ENCODE peak calls at places on chromosomes 11 and 22, in eight cellular contexts. One of them, this sample, is unnamed.

GRCh38 chr11:121467965-121468364 is 15.2 kb upstream of the SORL1-AS1 start:
- DNase-seq in K562: no peak
- DNase-seq in A549: no peak
- DNase-seq in HCT116: no peak
- DNase-seq in GM12878: peak; percentile 90
- DNase-seq in HepG2: no peak
- DNase-seq in Panc1: no peak
- DNase-seq in GM23338: no peak
- DNase-seq in this sample: no peak

GRCh38 chr11:114525682-114526081 is 34.0 kb downstream of the NXPE1 start:
- DNase-seq in GM12878: no peak
- DNase-seq in A549: no peak
- DNase-seq in GM23338: no peak
- DNase-seq in HepG2: no peak
- DNase-seq in K562: no peak
- DNase-seq in Panc1: no peak
- DNase-seq in HCT116: no peak
- DNase-seq in this sample: no peak

GRCh38 chr22:41781508-41781906 is 19.0 kb upstream of the CCDC134 start:
- DNase-seq in Panc1: no peak
- DNase-seq in GM12878: no peak
- DNase-seq in K562: no peak
- DNase-seq in HepG2: no peak
- DNase-seq in HCT116: no peak
- DNase-seq in GM23338: no peak
- DNase-seq in A549: no peak
- DNase-seq in this sample: no peak

GRCh38 chr11:4605057-4605456 is 3.0 kb downstream of the TRIM68 start:
- DNase-seq in HepG2: no peak
- DNase-seq in HCT116: no peak
- DNase-seq in GM23338: no peak
- DNase-seq in A549: no peak
- DNase-seq in Panc1: no peak
- DNase-seq in GM12878: no peak
- DNase-seq in K562: no peak
- DNase-seq in this sample: no peak

GRCh38 chr11:90364527-90364926 is 141.7 kb upstream of the CHORDC1 start:
- DNase-seq in K562: no peak
- DNase-seq in GM23338: no peak
- DNase-seq in Panc1: no peak
- DNase-seq in HCT116: no peak
- DNase-seq in HepG2: no peak
- DNase-seq in GM12878: no peak
- DNase-seq in A549: no peak
- DNase-seq in this sample: no peak

GRCh38 chr11:116963813-116964212 is 126.4 kb upstream of the APOA1 start:
- DNase-seq in GM12878: no peak
- DNase-seq in Panc1: no peak
- DNase-seq in HCT116: no peak
- DNase-seq in A549: no peak
- DNase-seq in K562: no peak
- DNase-seq in GM23338: no peak
- DNase-seq in HepG2: no peak
- DNase-seq in this sample: no peak

GRCh38 chr22:32991353-32992115 is 66.6 kb downstream of the SYN3 start:
- DNase-seq in Panc1: no peak
- DNase-seq in GM12878: no peak
- DNase-seq in GM23338: no peak
- DNase-seq in A549: no peak
- DNase-seq in HCT116: no peak
- DNase-seq in HepG2: no peak
- DNase-seq in K562: no peak
- DNase-seq in this sample: no peak

GRCh38 chr11:11567862-11568650 is 53.7 kb downstream of the GALNT18 start:
- DNase-seq in K562: no peak
- DNase-seq in HepG2: no peak
- DNase-seq in GM12878: peak; percentile 25
- DNase-seq in A549: no peak
- DNase-seq in HCT116: peak; percentile 22
- DNase-seq in GM23338: no peak
- DNase-seq in Panc1: no peak
- DNase-seq in this sample: no peak

GRCh38 chr22:27435839-27436581 is 365.5 kb downstream of the MN1 start:
- DNase-seq in Panc1: no peak
- DNase-seq in K562: no peak
- DNase-seq in A549: no peak
- DNase-seq in GM23338: peak; percentile 38
- DNase-seq in HepG2: no peak
- DNase-seq in GM12878: no peak
- DNase-seq in HCT116: no peak
- DNase-seq in this sample: no peak

GRCh38 chr22:42768385-42769035 is 47.8 kb upstream of the A4GALT start:
- DNase-seq in Panc1: no peak
- DNase-seq in GM23338: no peak
- DNase-seq in HepG2: no peak
- DNase-seq in A549: no peak
- DNase-seq in HCT116: no peak
- DNase-seq in GM12878: no peak
- DNase-seq in K562: no peak
- DNase-seq in this sample: no peak

GRCh38 chr11:34976496-34976895 is 60.1 kb downstream of the PDHX start:
- DNase-seq in K562: no peak
- DNase-seq in Panc1: no peak
- DNase-seq in HCT116: no peak
- DNase-seq in A549: no peak
- DNase-seq in GM12878: no peak
- DNase-seq in HepG2: no peak
- DNase-seq in GM23338: no peak
- DNase-seq in this sample: no peak

GRCh38 chr22:28942801-28943500 is 59.6 kb downstream of the ZNRF3 start:
- DNase-seq in K562: no peak
- DNase-seq in GM12878: no peak
- DNase-seq in A549: no peak
- DNase-seq in GM23338: no peak
- DNase-seq in HCT116: no peak
- DNase-seq in HepG2: no peak
- DNase-seq in Panc1: no peak
- DNase-seq in this sample: no peak

GRCh38 chr11:65559951-65560537 is 1.9 kb upstream of the LTBP3 start:
- DNase-seq in GM23338: no peak
- DNase-seq in GM12878: no peak
- DNase-seq in A549: peak; percentile 89
- DNase-seq in HCT116: peak; percentile 89
- DNase-seq in Panc1: no peak
- DNase-seq in HepG2: peak; percentile 64
- DNase-seq in K562: no peak
- DNase-seq in this sample: no peak

GRCh38 chr11:128865490-128865889 is 1.6 kb downstream of the KCNJ1 start:
- DNase-seq in HepG2: no peak
- DNase-seq in Panc1: no peak
- DNase-seq in GM23338: no peak
- DNase-seq in GM12878: no peak
- DNase-seq in A549: no peak
- DNase-seq in HCT116: no peak
- DNase-seq in K562: no peak
- DNase-seq in this sample: no peak

GRCh38 chr11:10931761-10932700 is 74.2 kb upstream of the ZBED5 start:
- DNase-seq in GM12878: no peak
- DNase-seq in Panc1: no peak
- DNase-seq in K562: no peak
- DNase-seq in HCT116: no peak
- DNase-seq in HepG2: no peak
- DNase-seq in GM23338: peak; percentile 72
- DNase-seq in A549: no peak
- DNase-seq in this sample: no peak

GRCh38 chr11:88553204-88553603 is 215.7 kb upstream of the CTSC start:
- DNase-seq in GM23338: no peak
- DNase-seq in Panc1: no peak
- DNase-seq in GM12878: no peak
- DNase-seq in HepG2: no peak
- DNase-seq in A549: no peak
- DNase-seq in K562: no peak
- DNase-seq in HCT116: no peak
- DNase-seq in this sample: no peak

GRCh38 chr11:133832096-133833081 is 12.9 kb downstream of the SPATA19 start:
- DNase-seq in GM12878: no peak
- DNase-seq in K562: no peak
- DNase-seq in A549: no peak
- DNase-seq in GM23338: no peak
- DNase-seq in HCT116: no peak
- DNase-seq in HepG2: no peak
- DNase-seq in Panc1: no peak
- DNase-seq in this sample: no peak

GRCh38 chr22:46377566-46378498 is 42.3 kb downstream of the TRMU start:
- DNase-seq in A549: peak; percentile 92
- DNase-seq in HepG2: peak; percentile 96
- DNase-seq in Panc1: no peak
- DNase-seq in GM23338: peak; percentile 74
- DNase-seq in K562: peak; percentile 40
- DNase-seq in HCT116: peak; percentile 66
- DNase-seq in GM12878: no peak
- DNase-seq in this sample: no peak

GRCh38 chr11:56122073-56122472 is at the start of gene OR8H3:
- DNase-seq in A549: no peak
- DNase-seq in K562: no peak
- DNase-seq in Panc1: no peak
- DNase-seq in HepG2: no peak
- DNase-seq in GM12878: no peak
- DNase-seq in GM23338: no peak
- DNase-seq in HCT116: no peak
- DNase-seq in this sample: no peak

GRCh38 chr11:65390099-65390941 is 3.9 kb downstream of the FRMD8 start:
- DNase-seq in GM23338: no peak
- DNase-seq in HCT116: no peak
- DNase-seq in GM12878: no peak
- DNase-seq in HepG2: no peak
- DNase-seq in K562: no peak
- DNase-seq in Panc1: no peak
- DNase-seq in A549: no peak
- DNase-seq in this sample: no peak

GRCh38 chr22:22721681-22722309 is 77.4 kb downstream of the GGTLC2 start:
- DNase-seq in Panc1: no peak
- DNase-seq in A549: no peak
- DNase-seq in GM23338: no peak
- DNase-seq in K562: peak; percentile 57
- DNase-seq in HepG2: no peak
- DNase-seq in HCT116: no peak
- DNase-seq in GM12878: peak; percentile 55
- DNase-seq in this sample: no peak

GRCh38 chr22:35589071-35589735 is 27.9 kb downstream of the MB start:
- DNase-seq in GM23338: no peak
- DNase-seq in GM12878: no peak
- DNase-seq in K562: no peak
- DNase-seq in HepG2: no peak
- DNase-seq in HCT116: peak; percentile 57
- DNase-seq in A549: peak; percentile 87
- DNase-seq in Panc1: peak; percentile 89
- DNase-seq in this sample: peak; percentile 73

GRCh38 chr11:72589802-72590761 is 84.1 kb downstream of the PDE2A start:
- DNase-seq in Panc1: no peak
- DNase-seq in HCT116: no peak
- DNase-seq in GM12878: no peak
- DNase-seq in K562: peak; percentile 61
- DNase-seq in A549: peak; percentile 92
- DNase-seq in GM23338: peak; percentile 89
- DNase-seq in HepG2: peak; percentile 48
- DNase-seq in this sample: peak; percentile 43

DNA sequence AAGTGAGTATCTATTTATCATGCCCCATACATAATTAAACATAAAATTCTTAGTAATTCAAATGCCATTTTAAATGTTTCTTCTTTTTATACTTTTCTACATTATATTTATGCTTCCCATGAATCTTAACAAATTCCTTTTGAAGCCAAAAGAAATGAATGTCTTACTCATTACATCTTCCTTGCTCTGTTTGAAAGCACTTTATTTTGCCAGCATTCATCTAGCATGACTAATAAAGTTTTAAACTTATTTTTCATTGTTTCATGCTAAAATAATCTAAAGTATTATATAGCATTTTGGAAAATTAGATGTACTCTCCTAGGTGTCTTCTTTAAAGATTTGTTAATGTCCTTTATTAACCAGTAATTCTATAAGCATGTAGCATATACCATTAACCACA is 9.8 kb upstream of the PIWIL4 start:
- DNase-seq in K562: no peak
- DNase-seq in HepG2: no peak
- DNase-seq in GM12878: no peak
- DNase-seq in A549: no peak
- DNase-seq in Panc1: no peak
- DNase-seq in GM23338: no peak
- DNase-seq in HCT116: no peak
- DNase-seq in this sample: no peak
- TF ChIP-seq REST in K562: no peak
- TF ChIP-seq REST in HepG2: no peak
- TF ChIP-seq REST in GM12878: no peak
- TF ChIP-seq REST in A549: no peak
- TF ChIP-seq REST in Panc1: no peak
- TF ChIP-seq REST in GM23338: no peak
- TF ChIP-seq REST in HCT116: no peak
- TF ChIP-seq REST in this sample: no peak

GRCh38 chr11:81237139-81237538 is 1496.5 kb downstream of the FAM181B start:
- DNase-seq in GM23338: peak; percentile 74
- DNase-seq in GM12878: no peak
- DNase-seq in Panc1: peak; percentile 46
- DNase-seq in HepG2: peak; percentile 49
- DNase-seq in K562: no peak
- DNase-seq in HCT116: no peak
- DNase-seq in A549: no peak
- DNase-seq in this sample: peak; percentile 11
- TF ChIP-seq REST in GM23338: no peak
- TF ChIP-seq REST in GM12878: no peak
- TF ChIP-seq REST in Panc1: no peak
- TF ChIP-seq REST in HepG2: no peak
- TF ChIP-seq REST in K562: no peak
- TF ChIP-seq REST in HCT116: no peak
- TF ChIP-seq REST in A549: no peak
- TF ChIP-seq REST in this sample: no peak

GRCh38 chr11:105790841-105791240 is 181.0 kb downstream of the GRIA4 start:
- DNase-seq in GM12878: no peak
- DNase-seq in HCT116: no peak
- DNase-seq in GM23338: no peak
- DNase-seq in A549: no peak
- DNase-seq in Panc1: no peak
- DNase-seq in HepG2: no peak
- DNase-seq in K562: no peak
- DNase-seq in this sample: no peak
- TF ChIP-seq REST in GM12878: no peak
- TF ChIP-seq REST in HCT116: no peak
- TF ChIP-seq REST in GM23338: no peak
- TF ChIP-seq REST in A549: no peak
- TF ChIP-seq REST in Panc1: no peak
- TF ChIP-seq REST in HepG2: no peak
- TF ChIP-seq REST in K562: no peak
- TF ChIP-seq REST in this sample: no peak

GRCh38 chr11:82315093-82315492 is 418.6 kb downstream of the FAM181B start:
- DNase-seq in HCT116: no peak
- DNase-seq in A549: no peak
- DNase-seq in K562: no peak
- DNase-seq in Panc1: no peak
- DNase-seq in GM12878: no peak
- DNase-seq in HepG2: peak; percentile 23
- DNase-seq in GM23338: peak; percentile 81
- DNase-seq in this sample: no peak
- TF ChIP-seq REST in HCT116: no peak
- TF ChIP-seq REST in A549: no peak
- TF ChIP-seq REST in K562: no peak
- TF ChIP-seq REST in Panc1: no peak
- TF ChIP-seq REST in GM12878: no peak
- TF ChIP-seq REST in HepG2: no peak
- TF ChIP-seq REST in GM23338: no peak
- TF ChIP-seq REST in this sample: no peak

This sample was measured in HL-60.